ENCODE peak calls at places on chromosomes 5 and 9, in seven cellular contexts. J is breast epithelium; S is CD8-positive, alpha-beta T cell; Q is tibial nerve; T is heart left ventricle; X is mesendoderm; C is CD8-positive, alpha-beta memory T cell. R is an unnamed sample.

GRCh38 chr9:132993511-132993939 is 15.0 kb downstream of the GFI1B start:
- DNase-seq in T (no peak), Q (no peak), X (no peak), C (no peak), S (no peak), J (no peak), R (no peak)

GRCh38 chr5:123755587-123756324 is 243.8 kb downstream of the CSNK1G3 start:
- DNase-seq in S (no peak), T (no peak), Q (no peak), C (no peak), X (peak; percentile 10), J (no peak), R (no peak)

GRCh38 chr5:146130440-146131045 is 25.2 kb upstream of the PLAC8L1 start:
- DNase-seq in C (no peak), Q (no peak), S (no peak), T (no peak), J (no peak), X (peak; percentile 21), R (no peak)

GRCh38 chr5:10304932-10305331 is 2.8 kb downstream of the CMBL start:
- DNase-seq in X (peak; percentile 39), S (no peak), J (no peak), C (no peak), Q (no peak), T (no peak), R (no peak)

GRCh38 chr9:137593176-137593575 is 2.9 kb upstream of the ZMYND19 start:
- DNase-seq in S (no peak), J (peak; percentile 70), T (no peak), Q (no peak), X (no peak), C (no peak), R (no peak)

GRCh38 chr5:88553926-88554325 is 285.3 kb upstream of the TMEM161B start:
- DNase-seq in X (no peak), J (no peak), T (no peak), C (no peak), S (no peak), Q (no peak), R (no peak)

GRCh38 chr5:94847019-94847418 is 228.6 kb downstream of the SLF1 start:
- DNase-seq in C (no peak), S (no peak), Q (no peak), J (no peak), T (no peak), X (no peak), R (no peak)

GRCh38 chr9:94031946-94032345 is 52.3 kb upstream of the PTPDC1 start:
- DNase-seq in X (no peak), S (no peak), Q (no peak), C (no peak), T (no peak), J (no peak), R (no peak)

GRCh38 chr9:116574027-116574679 is 113.0 kb upstream of the TRIM32 start:
- DNase-seq in Q (no peak), J (no peak), X (peak; percentile 77), C (no peak), S (no peak), T (no peak), R (no peak)

GRCh38 chr5:172235132-172235780 is 41.3 kb downstream of the EFCAB9 start:
- DNase-seq in J (no peak), X (no peak), Q (no peak), C (no peak), S (no peak), T (no peak), R (no peak)

GRCh38 chr9:127915325-127915752 is 1.5 kb downstream of the ST6GALNAC4 start:
- DNase-seq in J (no peak), Q (no peak), T (no peak), S (no peak), X (no peak), C (no peak), R (no peak)

GRCh38 chr9:11962327-11962726 is 730.9 kb upstream of the TYRP1 start:
- DNase-seq in X (no peak), T (no peak), C (no peak), S (no peak), Q (no peak), J (no peak), R (no peak)

GRCh38 chr9:130895038-130895437 is 1.6 kb downstream of the QRFP start:
- DNase-seq in S (no peak), T (no peak), X (no peak), J (no peak), C (no peak), Q (no peak), R (no peak)

GRCh38 chr9:130891699-130892502 is 4.7 kb downstream of the QRFP start:
- DNase-seq in X (no peak), J (no peak), T (no peak), Q (no peak), C (no peak), S (no peak), R (peak; percentile 35)

GRCh38 chr9:130894546-130894945 is 2.1 kb downstream of the QRFP start:
- DNase-seq in C (no peak), S (no peak), X (no peak), Q (no peak), T (no peak), J (no peak), R (no peak)

GRCh38 chr9:130892503-130893249 is 3.9 kb downstream of the QRFP start:
- DNase-seq in T (no peak), X (no peak), C (no peak), S (no peak), Q (no peak), J (no peak), R (no peak)

DNA sequence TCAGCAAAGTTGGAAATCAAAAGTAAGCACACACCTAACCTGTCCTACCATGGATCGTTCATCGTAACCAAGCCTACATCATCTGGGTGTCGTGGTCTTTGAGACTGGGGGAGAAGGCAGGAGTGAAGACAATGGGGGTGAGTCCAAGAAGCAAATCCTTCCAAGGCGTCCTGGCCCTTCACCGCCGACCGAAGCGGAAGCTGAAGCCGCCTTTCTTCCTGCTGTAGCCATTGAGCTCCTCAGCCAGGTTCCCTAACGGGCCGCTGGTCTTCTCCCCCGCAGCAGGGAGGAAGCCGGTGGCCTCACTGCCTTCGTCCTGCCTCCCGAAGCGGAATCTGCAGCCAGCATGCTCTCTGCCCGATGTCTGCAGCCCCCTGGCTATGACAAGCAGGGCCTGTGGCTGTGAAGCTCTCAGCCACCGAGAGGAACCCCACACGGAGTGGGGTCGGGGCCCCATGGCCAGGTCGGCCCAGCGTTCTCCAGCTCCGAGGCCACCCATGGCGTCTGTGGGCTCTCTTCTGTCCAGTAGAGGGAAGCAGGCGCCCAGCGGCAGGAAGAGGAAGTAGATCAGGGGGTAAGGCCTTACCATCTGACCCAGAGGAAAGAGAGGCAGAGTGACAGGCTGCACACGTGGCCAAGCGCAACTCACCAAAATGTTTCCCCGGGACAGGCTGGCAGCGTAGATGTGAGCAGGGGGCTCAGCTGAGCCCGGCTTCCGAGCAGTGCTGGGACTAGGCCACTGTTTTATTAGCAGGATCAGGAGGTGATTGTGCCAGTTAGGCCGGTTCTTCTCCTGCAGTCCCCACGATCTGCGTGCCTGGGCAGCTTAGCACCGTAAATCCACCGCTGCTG is 3.1 kb downstream of the QRFP start:
- DNase-seq in T (peak; percentile 55), J (no peak), Q (peak; percentile 30), C (no peak), X (peak; percentile 31), S (no peak), R (no peak)
- H3K27ac ChIP-seq in T (peak overlapping the region; percentile 29), J (peak overlapping the region; percentile 32), Q (peak overlapping the region; percentile 44), C (no peak overlapping the region), X (no peak overlapping the region), S (no peak overlapping the region), R (no peak overlapping the region)

GRCh38 chr5:157294692-157295091 is 28.8 kb downstream of the CYFIP2 start:
- DNase-seq in S (no peak), J (no peak), Q (no peak), T (no peak), C (no peak), X (peak; percentile 46), R (no peak)

GRCh38 chr5:157295247-157295646 is 29.3 kb downstream of the CYFIP2 start:
- DNase-seq in C (no peak), T (no peak), X (no peak), Q (no peak), S (no peak), J (no peak), R (no peak)

GRCh38 chr5:157290981-157291711 is 25.2 kb downstream of the CYFIP2 start:
- DNase-seq in S (no peak), Q (no peak), X (no peak), T (no peak), C (no peak), J (no peak), R (no peak)

GRCh38 chr5:157290156-157290980 is 24.4 kb downstream of the CYFIP2 start:
- DNase-seq in S (no peak), T (no peak), J (no peak), C (no peak), Q (no peak), X (peak; percentile 72), R (no peak)

GRCh38 chr5:157292599-157292998 is 26.7 kb downstream of the CYFIP2 start:
- DNase-seq in C (no peak), T (no peak), J (no peak), Q (no peak), X (no peak), S (no peak), R (no peak)
- H3K27ac ChIP-seq in C (no peak overlapping the region), T (no peak overlapping the region), J (no peak overlapping the region), Q (no peak overlapping the region), X (no peak overlapping the region), S (no peak overlapping the region), R (no peak overlapping the region)

GRCh38 chr5:154782326-154782725 is 27.1 kb downstream of the LARP1 start:
- DNase-seq in S (no peak), J (no peak), T (no peak), Q (no peak), X (no peak), C (no peak), R (no peak)

GRCh38 chr5:154782812-154783592 is 27.8 kb downstream of the LARP1 start:
- DNase-seq in Q (no peak), T (no peak), X (no peak), S (no peak), C (no peak), J (no peak), R (no peak)

GRCh38 chr5:154783774-154784460 is 28.7 kb downstream of the LARP1 start:
- DNase-seq in S (no peak), C (no peak), T (no peak), Q (no peak), X (peak; percentile 73), J (no peak), R (no peak)

GRCh38 chr5:154786414-154786813 is 31.2 kb downstream of the LARP1 start:
- DNase-seq in C (no peak), S (no peak), J (no peak), Q (no peak), T (no peak), X (no peak), R (no peak)

GRCh38 chr5:154784856-154785255 is 29.7 kb downstream of the LARP1 start:
- DNase-seq in C (no peak), T (no peak), Q (no peak), J (no peak), S (no peak), X (no peak), R (no peak)
- H3K27ac ChIP-seq in C (no peak overlapping the region), T (no peak overlapping the region), Q (peak overlapping the region; percentile 51), J (no peak overlapping the region), S (no peak overlapping the region), X (no peak overlapping the region), R (no peak overlapping the region)

DNA sequence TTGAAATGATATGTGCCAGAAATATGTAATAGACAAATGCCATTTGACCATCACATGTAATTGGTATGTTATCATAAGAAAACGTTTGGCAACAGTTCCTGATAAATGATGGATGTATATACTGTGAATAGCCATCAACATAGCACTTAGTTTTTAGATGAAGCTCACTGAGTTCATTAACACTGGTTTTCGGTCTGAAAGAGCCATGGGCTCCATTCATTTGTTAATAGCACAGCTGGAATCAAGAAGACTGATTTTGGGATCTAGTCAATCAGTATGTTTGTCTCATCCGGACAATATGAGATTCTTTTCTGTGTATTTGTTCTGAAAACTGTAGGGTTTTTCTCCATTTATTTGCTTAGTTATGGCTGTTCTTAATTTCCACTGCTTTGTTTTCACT is 413.5 kb upstream of the CLINT1 start:
- DNase-seq in Q (no peak), X (no peak), S (no peak), T (no peak), J (no peak), C (no peak), R (no peak)
- H3K27ac ChIP-seq in Q (no peak overlapping the region), X (no peak overlapping the region), S (no peak overlapping the region), T (no peak overlapping the region), J (no peak overlapping the region), C (no peak overlapping the region), R (no peak overlapping the region)